ENCODE peak calls at places on chromosome 17, in eight cellular contexts. S is fibroblast of mammary gland, N is stomach, K is NCI-H345, Z is lung, L is AG10803, C is NCI-H460, F is T-helper 17 cell. Y is an unnamed sample.
A peak's percentile ranks its signal among the peaks of the same experiment; 100 is the strongest.

GRCh38 chr17:58487589-58488427 is at the start of gene HSF5:
- DNase-seq in S (no peak), N (peak; percentile 36), K (no peak), Z (no peak), L (no peak), C (no peak), F (peak; percentile 65), Y (peak; percentile 57)

GRCh38 chr17:44147812-44148211 is 6.1 kb downstream of the HROB start:
- DNase-seq in S (no peak), N (no peak), K (no peak), Z (no peak), L (no peak), C (no peak), F (no peak), Y (no peak)

GRCh38 chr17:77893144-77894044 is 65.1 kb upstream of the TNRC6C start:
- DNase-seq in S (no peak), N (no peak), K (no peak), Z (no peak), L (no peak), C (no peak), F (no peak), Y (no peak)

GRCh38 chr17:2707721-2708584 is 3.6 kb downstream of the CLUH start:
- DNase-seq in S (no peak), N (peak; percentile 60), K (no peak), Z (no peak), L (no peak), C (no peak), F (no peak), Y (no peak)

GRCh38 chr17:16377804-16378400 is 3.0 kb upstream of the UBB start:
- DNase-seq in S (peak; percentile 89), N (no peak), K (peak; percentile 1), Z (no peak), L (peak; percentile 82), C (peak; percentile 35), F (no peak), Y (no peak)

GRCh38 chr17:74123350-74123749 is 80.1 kb upstream of the RPL38 start:
- DNase-seq in S (peak; percentile 15), N (no peak), K (no peak), Z (no peak), L (peak; percentile 66), C (no peak), F (no peak), Y (no peak)

GRCh38 chr17:45325810-45326209 is 9.0 kb upstream of the MAP3K14 start:
- DNase-seq in S (no peak), N (no peak), K (no peak), Z (no peak), L (no peak), C (no peak), F (no peak), Y (no peak)

GRCh38 chr17:47999612-48000011 is 28.7 kb downstream of the CDK5RAP3 start:
- DNase-seq in S (peak; percentile 60), N (no peak), K (no peak), Z (no peak), L (peak; percentile 42), C (no peak), F (no peak), Y (no peak)

GRCh38 chr17:41307647-41308046 is 1.5 kb downstream of the KRTAP16-1 start:
- DNase-seq in S (peak; percentile 28), N (no peak), K (no peak), Z (no peak), L (peak; percentile 78), C (no peak), F (no peak), Y (no peak)

GRCh38 chr17:56756536-56756935 is 77.2 kb downstream of the C17orf67 start:
- DNase-seq in S (peak; percentile 87), N (no peak), K (no peak), Z (no peak), L (peak; percentile 96), C (no peak), F (no peak), Y (no peak)

GRCh38 chr17:78176548-78177025 is 8.2 kb downstream of the SYNGR2 start:
- DNase-seq in S (peak; percentile 41), N (peak; percentile 84), K (peak; percentile 20), Z (peak; percentile 79), L (peak; percentile 32), C (peak; percentile 56), F (peak; percentile 75), Y (peak; percentile 67)

GRCh38 chr17:48816438-48816773 is 623 bp downstream of the TTLL6 start:
- DNase-seq in S (no peak), N (no peak), K (no peak), Z (no peak), L (no peak), C (no peak), F (no peak), Y (no peak)

GRCh38 chr17:33049781-33050414 is 58.3 kb downstream of the SPACA3 start:
- DNase-seq in S (peak; percentile 55), N (peak; percentile 62), K (peak; percentile 7), Z (no peak), L (peak; percentile 48), C (peak; percentile 47), F (peak; percentile 28), Y (peak; percentile 7)

GRCh38 chr17:332558-333322 is 19.9 kb downstream of the RPH3AL start:
- DNase-seq in S (no peak), N (no peak), K (no peak), Z (no peak), L (peak; percentile 67), C (no peak), F (no peak), Y (no peak)

GRCh38 chr17:79385962-79386563 is 224.8 kb downstream of the RBFOX3 start:
- DNase-seq in S (no peak), N (no peak), K (no peak), Z (no peak), L (no peak), C (no peak), F (no peak), Y (no peak)

GRCh38 chr17:58968662-58969061 is 138.0 kb downstream of the TRIM37 start:
- DNase-seq in S (no peak), N (no peak), K (peak; percentile 23), Z (no peak), L (no peak), C (no peak), F (no peak), Y (no peak)

GRCh38 chr17:80468781-80469533 is 7.5 kb downstream of the NPTX1 start:
- DNase-seq in S (no peak), N (no peak), K (no peak), Z (no peak), L (no peak), C (no peak), F (no peak), Y (no peak)

GRCh38 chr17:61833536-61834203 is 29.7 kb downstream of the BRIP1 start:
- DNase-seq in S (peak; percentile 64), N (no peak), K (no peak), Z (no peak), L (peak; percentile 74), C (peak; percentile 40), F (no peak), Y (no peak)

GRCh38 chr17:50675627-50676026 is 32.1 kb downstream of the ANKRD40 start:
- DNase-seq in S (no peak), N (peak; percentile 65), K (no peak), Z (no peak), L (no peak), C (no peak), F (no peak), Y (no peak)

GRCh38 chr17:17669851-17670232 is 11.4 kb upstream of the RAI1 start:
- DNase-seq in S (no peak), N (no peak), K (no peak), Z (no peak), L (no peak), C (no peak), F (no peak), Y (no peak)

GRCh38 chr17:1490643-1491405 is 1.7 kb downstream of the MYO1C start:
- DNase-seq in S (peak; percentile 48), N (peak; percentile 68), K (peak; percentile 38), Z (peak; percentile 76), L (peak; percentile 41), C (peak; percentile 40), F (peak; percentile 40), Y (peak; percentile 59)

GRCh38 chr17:17004251-17004996 is 32.5 kb upstream of the TNFRSF13B start:
- DNase-seq in S (no peak), N (no peak), K (no peak), Z (no peak), L (no peak), C (no peak), F (no peak), Y (no peak)

GRCh38 chr17:2703181-2703580 is 8.4 kb downstream of the CLUH start:
- DNase-seq in S (no peak), N (no peak), K (no peak), Z (no peak), L (no peak), C (no peak), F (no peak), Y (no peak)

GRCh38 chr17:41796066-41796895 is 9.8 kb upstream of the JUP start:
- DNase-seq in S (no peak), N (no peak), K (no peak), Z (no peak), L (no peak), C (no peak), F (no peak), Y (no peak)

GRCh38 chr17:31373150-31374082 is 18.1 kb upstream of the RAB11FIP4 start:
- DNase-seq in S (peak; percentile 75), N (no peak), K (peak; percentile 7), Z (no peak), L (peak; percentile 71), C (peak; percentile 38), F (no peak), Y (no peak)

GRCh38 chr17:44223574-44224046 is 4.1 kb upstream of the UBTF start:
- DNase-seq in S (peak; percentile 95), N (no peak), K (no peak), Z (no peak), L (peak; percentile 85), C (no peak), F (no peak), Y (no peak)

GRCh38 chr17:47720754-47721533 is 12.1 kb upstream of the TBX21 start:
- DNase-seq in S (no peak), N (no peak), K (no peak), Z (no peak), L (peak; percentile 6), C (no peak), F (no peak), Y (peak; percentile 60)

Y was measured in T-helper 9 cell.